ENCODE peak calls at places on chromosomes 2 and 18, in nine cellular contexts. D, U, R, O, E, W, Q, S and H are unnamed samples.

GRCh38 chr2:205877501-205877900 is 195.2 kb downstream of the NRP2 start:
- DNase-seq in D (no peak), W (no peak), R (no peak), O (no peak), U (no peak), S (no peak), Q (no peak), E (no peak), H (no peak)

GRCh38 chr2:7813541-7814310 is 868.1 kb upstream of the ID2 start:
- DNase-seq in D (no peak), R (no peak), U (no peak), S (no peak), W (no peak), Q (no peak), E (no peak), O (no peak), H (no peak)

GRCh38 chr18:61414116-61414515 is 80.9 kb downstream of the CDH20 start:
- DNase-seq in D (no peak), S (no peak), R (no peak), U (no peak), O (no peak), W (no peak), Q (no peak), E (no peak), H (no peak)

GRCh38 chr18:2978626-2979025 is 34.3 kb downstream of the LPIN2 start:
- DNase-seq in E (no peak), O (peak; percentile 75), Q (peak; percentile 45), D (peak; percentile 89), S (peak; percentile 51), R (no peak), U (peak; percentile 53), W (no peak), H (no peak)

GRCh38 chr2:26243643-26244478 is 571 bp downstream of the HADHA start:
- DNase-seq in E (no peak), S (peak; percentile 30), U (peak; percentile 74), D (peak; percentile 40), Q (no peak), W (no peak), O (peak; percentile 27), R (no peak), H (no peak)

GRCh38 chr2:65129276-65129612 is 662 bp downstream of the RAB1A start:
- DNase-seq in Q (no peak), O (no peak), R (no peak), S (no peak), D (peak; percentile 15), U (peak; percentile 14), E (no peak), W (no peak), H (no peak)

GRCh38 chr2:100289020-100289419 is 33.3 kb downstream of the LONRF2 start:
- DNase-seq in W (no peak), E (no peak), R (no peak), U (no peak), Q (no peak), O (no peak), D (no peak), S (no peak), H (no peak)

GRCh38 chr2:160984426-160985077 is 175.7 kb upstream of the TANK start:
- DNase-seq in O (peak; percentile 43), Q (no peak), U (no peak), D (no peak), W (peak; percentile 48), E (no peak), S (no peak), R (no peak), H (peak; percentile 34)

GRCh38 chr18:4908239-4908638 is 288.8 kb downstream of the AKAIN1 start:
- DNase-seq in W (no peak), D (no peak), O (no peak), U (no peak), Q (no peak), R (no peak), S (no peak), E (no peak), H (no peak)

GRCh38 chr2:199977984-199978415 is 22.6 kb downstream of the MAIP1 start:
- DNase-seq in W (no peak), D (peak; percentile 73), Q (peak; percentile 44), E (no peak), R (no peak), O (peak; percentile 69), S (peak; percentile 80), U (peak; percentile 84), H (no peak)

GRCh38 chr2:11746807-11747459 is 501 bp downstream of the LPIN1 start:
- DNase-seq in U (peak; percentile 45), E (no peak), R (peak; percentile 30), S (peak; percentile 31), Q (no peak), O (peak; percentile 24), W (no peak), D (peak; percentile 51), H (no peak)

GRCh38 chr2:34252111-34252510 is 653.0 kb upstream of the FAM98A start:
- DNase-seq in O (no peak), Q (no peak), D (no peak), E (no peak), W (no peak), R (no peak), U (no peak), S (no peak), H (no peak)

GRCh38 chr18:73563345-73563744 is 584.3 kb downstream of the FBXO15 start:
- DNase-seq in R (no peak), E (no peak), U (peak; percentile 63), D (peak; percentile 57), W (no peak), O (peak; percentile 77), Q (peak; percentile 62), S (no peak), H (no peak)

GRCh38 chr18:31942301-31942998 is 478 bp downstream of the TRAPPC8 start:
- DNase-seq in Q (no peak), D (peak; percentile 63), S (peak; percentile 44), E (no peak), R (no peak), W (peak; percentile 49), O (peak; percentile 43), U (peak; percentile 59), H (peak; percentile 29)

GRCh38 chr2:180324191-180324590 is 317.1 kb upstream of the CWC22 start:
- DNase-seq in D (no peak), O (peak; percentile 17), S (no peak), E (no peak), U (peak; percentile 77), Q (no peak), W (no peak), R (no peak), H (no peak)

GRCh38 chr18:9082763-9083510 is 19.6 kb upstream of the NDUFV2 start:
- DNase-seq in O (no peak), U (no peak), Q (no peak), S (no peak), E (no peak), D (no peak), R (no peak), W (no peak), H (no peak)

GRCh38 chr2:238339395-238339780 is 19.1 kb downstream of the TRAF3IP1 start:
- DNase-seq in W (no peak), U (peak; percentile 76), D (no peak), Q (no peak), R (no peak), S (no peak), E (no peak), O (no peak), H (no peak)